ENCODE peak calls at places on chromosomes 5 and 9, in four cellular contexts. One of them, this sample, is unnamed.

GRCh38 chr5:6393596-6394194 is 15.3 kb upstream of the MED10 start:
- DNase-seq in GM20000: peak; percentile 24
- DNase-seq in endothelial cell: no peak
- DNase-seq in body of pancreas: no peak
- DNase-seq in this sample: no peak

GRCh38 chr5:102700916-102701315 is 54.2 kb upstream of the PAM start:
- DNase-seq in GM20000: no peak
- DNase-seq in endothelial cell: no peak
- DNase-seq in body of pancreas: no peak
- DNase-seq in this sample: no peak

GRCh38 chr9:75391497-75391896 is 303.2 kb downstream of the OSTF1 start:
- DNase-seq in GM20000: no peak
- DNase-seq in endothelial cell: no peak
- DNase-seq in body of pancreas: no peak
- DNase-seq in this sample: no peak

GRCh38 chr5:138654281-138654867 is 79.2 kb upstream of the HSPA9 start:
- DNase-seq in GM20000: peak; percentile 53
- DNase-seq in endothelial cell: no peak
- DNase-seq in body of pancreas: no peak
- DNase-seq in this sample: peak; percentile 42

GRCh38 chr9:115883467-115884329 is 269.9 kb upstream of the PAPPA start:
- DNase-seq in GM20000: no peak
- DNase-seq in endothelial cell: peak; percentile 36
- DNase-seq in body of pancreas: peak; percentile 37
- DNase-seq in this sample: peak; percentile 34

GRCh38 chr5:181241393-181241975 is 2.2 kb downstream of the RACK1 start:
- DNase-seq in GM20000: peak; percentile 42
- DNase-seq in endothelial cell: no peak
- DNase-seq in body of pancreas: no peak
- DNase-seq in this sample: no peak

GRCh38 chr9:36781532-36781931 is 208.8 kb downstream of the MELK start:
- DNase-seq in GM20000: no peak
- DNase-seq in endothelial cell: no peak
- DNase-seq in body of pancreas: no peak
- DNase-seq in this sample: peak; percentile 39

GRCh38 chr9:21812945-21813568 is 10.6 kb downstream of the MTAP start:
- DNase-seq in GM20000: peak; percentile 68
- DNase-seq in endothelial cell: peak; percentile 79
- DNase-seq in body of pancreas: peak; percentile 83
- DNase-seq in this sample: peak; percentile 77

GRCh38 chr9:87793292-87793691 is 67.4 kb downstream of the CTSL start:
- DNase-seq in GM20000: no peak
- DNase-seq in endothelial cell: no peak
- DNase-seq in body of pancreas: no peak
- DNase-seq in this sample: no peak

GRCh38 chr5:54904425-54904824 is 81.0 kb downstream of the ESM1 start:
- DNase-seq in GM20000: no peak
- DNase-seq in endothelial cell: peak; percentile 16
- DNase-seq in body of pancreas: no peak
- DNase-seq in this sample: peak; percentile 21

GRCh38 chr5:2430606-2431005 is 320.9 kb downstream of the IRX2 start:
- DNase-seq in GM20000: no peak
- DNase-seq in endothelial cell: no peak
- DNase-seq in body of pancreas: no peak
- DNase-seq in this sample: no peak

DNA sequence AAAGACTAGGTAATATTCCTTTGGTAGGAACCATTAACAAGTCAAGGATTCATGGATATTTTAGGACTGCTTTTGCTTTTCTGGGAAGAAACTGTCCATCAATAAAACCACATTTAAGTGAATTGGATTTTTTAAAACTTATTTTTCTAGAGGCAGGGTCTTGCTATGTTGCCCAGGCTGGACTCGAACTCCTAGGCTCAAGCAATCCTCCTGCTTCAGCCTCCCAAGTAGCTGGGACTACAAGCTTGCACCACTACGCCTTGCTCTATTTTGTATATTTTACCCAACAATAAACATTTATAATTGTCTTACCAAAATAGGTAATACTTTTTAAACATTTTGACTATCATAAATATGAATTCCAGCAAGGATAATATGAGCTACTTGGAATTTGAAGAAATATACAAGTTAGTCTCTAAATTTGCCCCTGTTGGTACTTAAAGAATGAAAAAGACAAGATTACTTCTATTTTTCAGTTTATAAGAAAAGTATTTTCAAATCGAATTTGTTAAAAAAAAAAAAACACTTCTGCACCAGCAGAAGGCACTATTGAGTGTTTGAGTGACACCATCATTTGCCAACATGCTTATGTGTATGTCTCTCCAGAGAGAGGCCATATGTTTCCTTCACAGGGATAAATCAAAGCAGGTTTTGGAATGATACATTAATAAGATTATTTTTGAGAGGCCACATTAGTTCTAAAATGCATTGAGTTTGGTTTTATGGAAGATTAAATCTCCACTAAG is 60.0 kb upstream of the CARTPT start:
- DNase-seq in GM20000: no peak
- DNase-seq in endothelial cell: no peak
- DNase-seq in body of pancreas: no peak
- DNase-seq in this sample: no peak
- TF ChIP-seq CTCF in GM20000: no peak
- TF ChIP-seq CTCF in endothelial cell: peak; percentile 37
- TF ChIP-seq CTCF in body of pancreas: no peak
- TF ChIP-seq CTCF in this sample: no peak

GRCh38 chr9:117622347-117622746 is 81.9 kb upstream of the TLR4 start:
- DNase-seq in GM20000: no peak
- DNase-seq in endothelial cell: no peak
- DNase-seq in body of pancreas: no peak
- DNase-seq in this sample: no peak
- TF ChIP-seq CTCF in GM20000: no peak
- TF ChIP-seq CTCF in endothelial cell: peak; percentile 15
- TF ChIP-seq CTCF in body of pancreas: no peak
- TF ChIP-seq CTCF in this sample: no peak

GRCh38 chr9:12956261-12956660 is 181.4 kb downstream of the LURAP1L start:
- DNase-seq in GM20000: no peak
- DNase-seq in endothelial cell: no peak
- DNase-seq in body of pancreas: no peak
- DNase-seq in this sample: no peak

GRCh38 chr9:12958708-12959107 is 183.9 kb downstream of the LURAP1L start:
- DNase-seq in GM20000: no peak
- DNase-seq in endothelial cell: no peak
- DNase-seq in body of pancreas: no peak
- DNase-seq in this sample: no peak

GRCh38 chr9:12958279-12958678 is 183.5 kb downstream of the LURAP1L start:
- DNase-seq in GM20000: no peak
- DNase-seq in endothelial cell: no peak
- DNase-seq in body of pancreas: no peak
- DNase-seq in this sample: no peak

GRCh38 chr9:12955510-12956163 is 180.8 kb downstream of the LURAP1L start:
- DNase-seq in GM20000: no peak
- DNase-seq in endothelial cell: no peak
- DNase-seq in body of pancreas: no peak
- DNase-seq in this sample: no peak

DNA sequence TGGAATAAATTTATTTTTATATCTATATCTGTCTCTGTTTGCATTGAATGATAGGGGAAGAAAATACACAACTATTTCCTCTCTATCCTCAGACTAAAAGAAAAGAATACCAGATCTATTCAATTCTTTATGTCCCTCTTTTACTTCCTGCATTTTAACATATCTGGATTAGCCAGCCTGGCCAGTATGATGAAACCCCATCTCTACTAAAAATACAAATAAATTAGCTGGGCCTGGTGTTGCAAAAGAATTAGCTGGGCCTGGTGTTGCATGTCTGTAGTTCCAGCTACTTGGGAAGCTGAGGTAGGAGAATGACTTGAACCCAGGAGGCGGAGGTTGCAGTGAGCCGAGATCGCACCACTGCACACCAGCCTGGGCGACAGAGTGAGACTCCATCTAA is 182.0 kb downstream of the LURAP1L start:
- DNase-seq in GM20000: no peak
- DNase-seq in endothelial cell: no peak
- DNase-seq in body of pancreas: no peak
- DNase-seq in this sample: no peak
- TF ChIP-seq CTCF in GM20000: no peak
- TF ChIP-seq CTCF in endothelial cell: no peak
- TF ChIP-seq CTCF in body of pancreas: no peak
- TF ChIP-seq CTCF in this sample: no peak

GRCh38 chr9:99694393-99694792 is 127.3 kb upstream of the NR4A3 start:
- DNase-seq in GM20000: no peak
- DNase-seq in endothelial cell: no peak
- DNase-seq in body of pancreas: no peak
- DNase-seq in this sample: no peak

GRCh38 chr9:99699386-99699785 is 122.3 kb upstream of the NR4A3 start:
- DNase-seq in GM20000: no peak
- DNase-seq in endothelial cell: no peak
- DNase-seq in body of pancreas: no peak
- DNase-seq in this sample: no peak

GRCh38 chr9:99690573-99690972 is 131.1 kb upstream of the NR4A3 start:
- DNase-seq in GM20000: no peak
- DNase-seq in endothelial cell: no peak
- DNase-seq in body of pancreas: no peak
- DNase-seq in this sample: no peak

DNA sequence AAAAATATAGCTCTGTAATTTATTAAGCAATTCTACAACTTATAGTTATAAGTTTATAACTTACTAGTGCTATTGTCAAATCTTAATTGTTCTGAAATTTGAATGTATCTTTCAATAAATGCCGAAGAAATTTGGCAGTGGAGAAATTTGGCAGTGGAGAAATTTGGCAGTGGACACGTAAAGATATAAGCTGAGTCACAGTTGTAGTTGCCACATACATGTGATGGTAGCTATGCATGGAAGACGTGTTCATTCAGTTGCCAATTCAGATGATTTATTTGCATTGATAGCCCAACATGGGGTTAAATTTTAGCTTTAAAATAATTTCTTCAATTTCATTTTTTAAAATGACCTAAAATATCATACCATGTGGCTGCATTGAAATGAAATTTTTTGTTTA is 127.8 kb upstream of the NR4A3 start:
- DNase-seq in GM20000: no peak
- DNase-seq in endothelial cell: no peak
- DNase-seq in body of pancreas: no peak
- DNase-seq in this sample: no peak
- TF ChIP-seq CTCF in GM20000: no peak
- TF ChIP-seq CTCF in endothelial cell: no peak
- TF ChIP-seq CTCF in body of pancreas: no peak
- TF ChIP-seq CTCF in this sample: no peak

DNA sequence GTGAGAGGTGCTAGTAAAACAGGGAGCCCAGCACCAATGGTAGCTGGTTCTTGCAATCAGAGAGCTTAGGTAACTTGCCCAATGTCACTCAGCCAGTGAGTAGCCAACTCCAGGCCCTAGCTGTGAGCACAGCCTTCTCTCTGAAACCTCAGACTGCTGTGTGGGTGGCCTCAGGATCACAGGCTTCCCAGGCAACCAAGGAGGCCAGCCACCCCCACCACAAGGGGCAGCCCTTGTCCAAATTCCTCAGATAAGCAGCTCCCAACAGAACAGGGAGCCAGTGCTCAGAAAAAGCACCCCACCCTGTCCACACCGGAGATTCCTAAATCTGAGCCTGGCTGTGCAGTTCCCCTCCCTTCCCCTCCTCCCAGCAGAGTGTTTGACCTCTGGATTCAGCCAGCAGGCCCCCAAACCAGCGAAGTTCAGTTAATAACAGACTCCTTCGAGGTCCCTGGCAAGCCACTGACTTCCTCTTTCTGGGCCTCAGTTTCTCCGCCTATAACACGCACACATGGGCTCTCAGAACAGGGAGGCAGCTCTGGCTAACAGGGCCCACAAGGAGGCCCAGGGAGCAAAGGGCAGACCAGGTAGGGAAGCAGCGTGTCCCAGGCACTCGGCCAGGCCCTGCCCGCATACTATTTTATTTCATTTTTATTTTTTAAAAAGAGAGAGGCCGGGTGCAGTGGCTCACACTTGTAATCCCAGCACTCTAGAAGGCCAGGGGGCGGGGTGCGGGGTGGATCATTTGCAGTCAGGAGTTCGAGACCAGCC is 2.7 kb downstream of the EEIG1 start:
- DNase-seq in GM20000: no peak
- DNase-seq in endothelial cell: no peak
- DNase-seq in body of pancreas: peak; percentile 67
- DNase-seq in this sample: peak; percentile 49
- TF ChIP-seq CTCF in GM20000: no peak
- TF ChIP-seq CTCF in endothelial cell: no peak
- TF ChIP-seq CTCF in body of pancreas: peak; percentile 13
- TF ChIP-seq CTCF in this sample: no peak

GRCh38 chr5:64213568-64213967 is 47.9 kb downstream of the RNF180 start:
- DNase-seq in GM20000: no peak
- DNase-seq in endothelial cell: no peak
- DNase-seq in body of pancreas: no peak
- DNase-seq in this sample: no peak

GRCh38 chr5:64209353-64209752 is 43.7 kb downstream of the RNF180 start:
- DNase-seq in GM20000: no peak
- DNase-seq in endothelial cell: no peak
- DNase-seq in body of pancreas: no peak
- DNase-seq in this sample: no peak

GRCh38 chr5:64206653-64207052 is 41.0 kb downstream of the RNF180 start:
- DNase-seq in GM20000: no peak
- DNase-seq in endothelial cell: no peak
- DNase-seq in body of pancreas: no peak
- DNase-seq in this sample: no peak

GRCh38 chr5:64210866-64211265 is 45.2 kb downstream of the RNF180 start:
- DNase-seq in GM20000: no peak
- DNase-seq in endothelial cell: no peak
- DNase-seq in body of pancreas: no peak
- DNase-seq in this sample: peak; percentile 17

GRCh38 chr5:64207978-64208377 is 42.3 kb downstream of the RNF180 start:
- DNase-seq in GM20000: no peak
- DNase-seq in endothelial cell: no peak
- DNase-seq in body of pancreas: no peak
- DNase-seq in this sample: peak; percentile 3
- TF ChIP-seq CTCF in GM20000: no peak
- TF ChIP-seq CTCF in endothelial cell: peak; percentile 68
- TF ChIP-seq CTCF in body of pancreas: peak; percentile 32
- TF ChIP-seq CTCF in this sample: no peak

GRCh38 chr9:12719431-12719830 is 26.2 kb downstream of the TYRP1 start:
- DNase-seq in GM20000: no peak
- DNase-seq in endothelial cell: no peak
- DNase-seq in body of pancreas: no peak
- DNase-seq in this sample: no peak
- TF ChIP-seq CTCF in GM20000: no peak
- TF ChIP-seq CTCF in endothelial cell: peak; percentile 56
- TF ChIP-seq CTCF in body of pancreas: peak; percentile 54
- TF ChIP-seq CTCF in this sample: no peak

GRCh38 chr5:59037453-59038168 is 454.7 kb downstream of the RAB3C start:
- DNase-seq in GM20000: no peak
- DNase-seq in endothelial cell: no peak
- DNase-seq in body of pancreas: no peak
- DNase-seq in this sample: no peak

GRCh38 chr5:59037041-59037440 is 454.2 kb downstream of the RAB3C start:
- DNase-seq in GM20000: no peak
- DNase-seq in endothelial cell: no peak
- DNase-seq in body of pancreas: no peak
- DNase-seq in this sample: no peak

GRCh38 chr5:59035681-59036080 is 452.8 kb downstream of the RAB3C start:
- DNase-seq in GM20000: no peak
- DNase-seq in endothelial cell: no peak
- DNase-seq in body of pancreas: no peak
- DNase-seq in this sample: no peak

GRCh38 chr5:59036274-59036961 is 453.5 kb downstream of the RAB3C start:
- DNase-seq in GM20000: no peak
- DNase-seq in endothelial cell: no peak
- DNase-seq in body of pancreas: no peak
- DNase-seq in this sample: peak; percentile 17

GRCh38 chr5:59034498-59035186 is 451.8 kb downstream of the RAB3C start:
- DNase-seq in GM20000: peak; percentile 42
- DNase-seq in endothelial cell: no peak
- DNase-seq in body of pancreas: no peak
- DNase-seq in this sample: no peak
- TF ChIP-seq CTCF in GM20000: no peak
- TF ChIP-seq CTCF in endothelial cell: peak; percentile 70
- TF ChIP-seq CTCF in body of pancreas: peak; percentile 45
- TF ChIP-seq CTCF in this sample: no peak

This sample was measured in Calu3.